ENCODE peak calls at places on chromosome X, in six cellular contexts. N, M, R, Q, C and G are unnamed samples.

GRCh38 chrX:24396236-24396929 is 35.9 kb downstream of the SUPT20HL1 start:
- DNase-seq in R (no peak), Q (no peak), N (no peak), M (no peak), C (peak), G (no peak)

GRCh38 chrX:84168095-84168494 is 19.9 kb downstream of the RPS6KA6 start:
- DNase-seq in C (no peak), M (no peak), Q (peak), R (peak), N (no peak), G (no peak)

GRCh38 chrX:19579485-19579884 is 64.2 kb upstream of the MAP3K15 start:
- DNase-seq in R (no peak), M (no peak), Q (no peak), C (no peak), N (no peak), G (no peak)

GRCh38 chrX:95057341-95057740 is 1383.3 kb downstream of the FAM133A start:
- DNase-seq in M (no peak), C (no peak), N (no peak), R (no peak), Q (no peak), G (no peak)

GRCh38 chrX:64853424-64853823 is 122.8 kb downstream of the ZC4H2 start:
- DNase-seq in C (no peak), Q (no peak), M (no peak), R (no peak), N (no peak), G (no peak)

GRCh38 chrX:68995780-68996551 is 167.1 kb downstream of the EFNB1 start:
- DNase-seq in N (no peak), C (no peak), Q (no peak), M (no peak), R (no peak), G (no peak)

GRCh38 chrX:152600853-152601635 is 36.7 kb upstream of the GABRQ start:
- DNase-seq in M (peak), C (no peak), R (no peak), N (peak), Q (no peak), G (no peak)

GRCh38 chrX:129193357-129193756 is 329.9 kb downstream of the SMARCA1 start:
- DNase-seq in R (no peak), N (no peak), C (peak), M (no peak), Q (peak), G (no peak)

GRCh38 chrX:43345166-43345565 is 310.9 kb upstream of the MAOA start:
- DNase-seq in N (no peak), Q (no peak), C (no peak), M (no peak), R (no peak), G (no peak)